ENCODE peak calls at places on chromosomes 4 and X, in ten cellular contexts. C, M, W, S, B, Q, Z, G, A and J are unnamed samples.

GRCh38 chr4:176277162-176277904 is 8.3 kb upstream of the ASB5 start:
- DNase-seq in C (no peak), M (peak), W (peak), S (peak), B (peak), Q (peak), Z (peak), G (no peak), A (peak), J (no peak)

GRCh38 chr4:113452868-113453620 is 308.5 kb downstream of the CAMK2D start:
- DNase-seq in C (no peak), M (no peak), W (peak), S (no peak), B (peak), Q (no peak), Z (peak), G (no peak), A (peak), J (no peak)

GRCh38 chr4:182448281-182449151 is 205.3 kb downstream of the TENM3 start:
- DNase-seq in C (peak), M (peak), W (peak), S (peak), B (peak), Q (peak), Z (peak), G (peak), A (peak), J (peak)

GRCh38 chr4:24867766-24868296 is 45.0 kb downstream of the CCDC149 start:
- DNase-seq in C (no peak), M (no peak), W (no peak), S (no peak), B (no peak), Q (no peak), Z (no peak), G (no peak), A (no peak), J (no peak)

GRCh38 chr4:30525662-30526061 is 194.5 kb upstream of the PCDH7 start:
- DNase-seq in C (no peak), M (no peak), W (no peak), S (no peak), B (no peak), Q (no peak), Z (no peak), G (no peak), A (no peak), J (no peak)

GRCh38 chrX:131792356-131792749 is 230.7 kb upstream of the STK26 start:
- DNase-seq in C (no peak), M (peak), W (peak), S (peak), B (no peak), Q (peak), Z (peak), G (peak), A (no peak), J (peak)

GRCh38 chr4:73897380-73898136 is 28.4 kb downstream of the CXCL1 start:
- DNase-seq in C (no peak), M (no peak), W (no peak), S (no peak), B (no peak), Q (no peak), Z (no peak), G (no peak), A (no peak), J (no peak)

GRCh38 chr4:41178372-41179085 is 35.8 kb downstream of the APBB2 start:
- DNase-seq in C (no peak), M (no peak), W (no peak), S (no peak), B (peak), Q (no peak), Z (no peak), G (no peak), A (no peak), J (no peak)

GRCh38 chr4:101178731-101179130 is 168.6 kb downstream of the PPP3CA start:
- DNase-seq in C (no peak), M (no peak), W (no peak), S (no peak), B (no peak), Q (no peak), Z (no peak), G (no peak), A (no peak), J (no peak)

GRCh38 chr4:148874331-148874730 is 432.1 kb upstream of the NR3C2 start:
- DNase-seq in C (no peak), M (no peak), W (no peak), S (no peak), B (no peak), Q (peak), Z (no peak), G (no peak), A (no peak), J (no peak)

GRCh38 chr4:76850010-76850441 is 47.9 kb downstream of the SOWAHB start:
- DNase-seq in C (no peak), M (no peak), W (peak), S (no peak), B (peak), Q (no peak), Z (peak), G (no peak), A (no peak), J (no peak)

GRCh38 chr4:64581422-64581821 is 172.2 kb upstream of the TECRL start:
- DNase-seq in C (no peak), M (no peak), W (peak), S (no peak), B (no peak), Q (no peak), Z (peak), G (no peak), A (no peak), J (no peak)

GRCh38 chr4:108249397-108249796 is 80.7 kb upstream of the LEF1 start:
- DNase-seq in C (no peak), M (no peak), W (no peak), S (no peak), B (no peak), Q (no peak), Z (no peak), G (no peak), A (no peak), J (no peak)

GRCh38 chr4:26204249-26204825 is 116.5 kb upstream of the RBPJ start:
- DNase-seq in C (no peak), M (no peak), W (no peak), S (peak), B (no peak), Q (no peak), Z (no peak), G (no peak), A (no peak), J (no peak)

GRCh38 chr4:71487324-71487677 is 148.5 kb downstream of the SLC4A4 start:
- DNase-seq in C (no peak), M (no peak), W (no peak), S (no peak), B (no peak), Q (no peak), Z (no peak), G (no peak), A (no peak), J (no peak)

GRCh38 chr4:141599853-141600252 is 36.5 kb upstream of the IL15 start:
- DNase-seq in C (no peak), M (no peak), W (no peak), S (no peak), B (no peak), Q (no peak), Z (no peak), G (no peak), A (no peak), J (no peak)

GRCh38 chrX:145821291-145821897 is 3.8 kb downstream of the SLITRK2 start:
- DNase-seq in C (no peak), M (no peak), W (no peak), S (no peak), B (no peak), Q (no peak), Z (no peak), G (peak), A (no peak), J (no peak)

GRCh38 chr4:4281787-4282186 is 8.2 kb downstream of the LYAR start:
- DNase-seq in C (no peak), M (no peak), W (no peak), S (no peak), B (no peak), Q (no peak), Z (no peak), G (no peak), A (no peak), J (no peak)

GRCh38 chr4:108763226-108763593 is 357 bp upstream of the ETNPPL start:
- DNase-seq in C (no peak), M (no peak), W (no peak), S (no peak), B (peak), Q (no peak), Z (no peak), G (no peak), A (no peak), J (no peak)

GRCh38 chr4:38046735-38047487 is 86.7 kb downstream of the PTTG2 start:
- DNase-seq in C (no peak), M (no peak), W (no peak), S (no peak), B (no peak), Q (no peak), Z (no peak), G (no peak), A (no peak), J (no peak)

GRCh38 chr4:27270435-27270834 is 409.8 kb downstream of the STIM2 start:
- DNase-seq in C (no peak), M (no peak), W (no peak), S (no peak), B (no peak), Q (no peak), Z (no peak), G (no peak), A (no peak), J (no peak)

GRCh38 chrX:1589356-1590130 is 1.9 kb upstream of the AKAP17A start:
- DNase-seq in C (no peak), M (no peak), W (no peak), S (no peak), B (no peak), Q (no peak), Z (no peak), G (no peak), A (no peak), J (no peak)

GRCh38 chrX:16160729-16161128 is 6.6 kb upstream of the MAGEB17 start:
- DNase-seq in C (no peak), M (no peak), W (peak), S (no peak), B (peak), Q (no peak), Z (no peak), G (no peak), A (no peak), J (no peak)

GRCh38 chrX:115362334-115363095 is 73.0 kb downstream of the LUZP4 start:
- DNase-seq in C (no peak), M (no peak), W (no peak), S (no peak), B (no peak), Q (no peak), Z (no peak), G (no peak), A (no peak), J (no peak)

GRCh38 chr4:174521800-174522182 is 497 bp downstream of the HPGD start:
- DNase-seq in C (no peak), M (no peak), W (peak), S (no peak), B (no peak), Q (peak), Z (peak), G (no peak), A (no peak), J (no peak)

GRCh38 chrX:135974279-135974856 is 580 bp upstream of the MMGT1 start:
- DNase-seq in C (peak), M (peak), W (peak), S (peak), B (peak), Q (peak), Z (peak), G (peak), A (no peak), J (peak)
- TF ChIP-seq POLR2A in C (no peak), M (no peak), W (no peak), S (no peak), B (no peak), Q (no peak), Z (no peak), G (no peak), A (no peak), J (no peak)

GRCh38 chrX:113929004-113929403 is 654.9 kb upstream of the HTR2C start:
- DNase-seq in C (no peak), M (no peak), W (peak), S (no peak), B (peak), Q (peak), Z (peak), G (no peak), A (peak), J (no peak)
- TF ChIP-seq CTCF in C (peak), M (no peak), W (peak), S (no peak), B (peak), Q (peak), Z (peak), G (no peak), A (peak), J (no peak)

DNA sequence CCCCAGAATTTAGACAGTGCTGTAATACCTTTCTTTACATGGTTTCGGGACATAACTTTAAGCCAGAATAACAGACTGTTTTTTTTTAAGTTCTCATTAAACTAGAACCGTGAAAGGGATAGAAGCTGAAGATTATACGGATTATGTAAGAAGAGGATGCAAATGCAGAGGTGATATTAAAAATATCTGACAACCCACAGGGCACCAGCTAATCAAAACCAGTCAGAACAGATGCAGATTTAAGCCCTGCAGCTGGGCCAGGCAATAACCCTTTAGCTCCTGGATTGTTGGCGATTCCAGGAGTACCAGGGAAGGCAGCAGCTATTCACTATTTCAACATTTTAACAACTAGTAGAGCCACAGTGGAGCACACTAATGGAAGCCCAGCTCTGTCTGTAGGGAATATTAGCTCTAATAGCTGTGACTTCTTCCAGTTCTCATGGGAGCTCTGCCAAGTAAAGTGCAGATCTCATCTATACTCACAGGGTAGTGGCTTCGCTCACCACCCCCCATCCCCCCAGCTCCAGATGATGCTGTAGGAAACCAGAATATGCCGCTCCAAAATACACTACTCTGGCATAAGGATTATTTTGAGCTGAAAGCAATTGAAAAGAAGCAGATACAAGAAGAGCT is 13.9 kb downstream of the SCD5 start:
- DNase-seq in C (no peak), M (no peak), W (no peak), S (no peak), B (peak), Q (no peak), Z (no peak), G (no peak), A (no peak), J (no peak)
- H3K27ac ChIP-seq in C (no peak), M (peak), W (peak), S (peak), B (peak), Q (no peak), Z (peak), G (peak), A (no peak), J (no peak)

DNA sequence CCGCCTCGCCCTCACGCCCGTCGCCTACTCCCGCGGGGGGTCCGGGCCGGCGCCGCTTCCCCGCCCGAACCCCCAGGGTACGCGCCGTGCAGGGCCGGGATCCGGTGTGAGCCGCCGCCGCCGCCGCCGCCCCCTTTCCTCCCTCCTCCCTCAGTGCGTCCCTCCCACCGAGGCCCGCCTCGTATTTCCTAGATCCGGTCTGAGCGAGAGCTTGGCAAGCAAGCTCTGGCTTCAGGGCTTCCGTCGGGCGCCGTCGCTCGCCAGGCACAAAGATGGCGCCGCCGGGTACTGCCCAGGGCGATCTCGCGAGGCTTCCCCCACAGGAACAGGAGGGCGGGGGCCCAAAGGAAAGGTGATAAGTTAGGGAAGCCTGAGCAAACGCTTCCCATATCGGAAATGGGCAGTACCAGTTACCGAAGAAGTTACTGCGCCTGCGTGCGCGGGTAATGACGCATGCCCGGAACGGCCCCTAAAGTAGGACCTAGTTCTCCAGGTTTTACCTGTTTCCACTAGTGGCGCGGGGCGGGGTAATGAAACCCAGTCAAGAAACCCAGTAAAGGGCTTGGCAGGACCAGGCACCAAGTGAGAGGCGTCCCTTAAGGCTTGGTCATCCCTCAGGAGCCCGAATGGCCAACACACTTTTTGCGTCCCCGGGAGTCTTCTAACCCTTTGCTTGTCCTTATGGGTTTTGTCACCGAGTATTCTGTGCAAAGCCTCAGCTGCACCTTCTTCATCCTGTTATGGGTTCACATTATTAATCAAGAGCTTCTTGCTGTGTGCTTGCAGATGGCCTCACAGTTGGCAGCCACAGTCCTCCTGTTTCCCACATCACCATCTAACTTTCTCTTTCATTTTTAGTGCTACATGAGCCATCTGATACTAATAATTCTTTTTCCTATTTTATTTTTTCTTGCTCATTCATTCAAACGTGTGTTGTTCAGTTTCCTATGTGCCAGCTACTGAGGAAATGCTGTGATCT is at the start of gene TAB3:
- DNase-seq in C (peak), M (peak), W (peak), S (peak), B (peak), Q (peak), Z (peak), G (peak), A (peak), J (peak)
- TF ChIP-seq POLR2A in C (no peak), M (peak), W (peak), S (peak), B (peak), Q (peak), Z (peak), G (peak), A (no peak), J (no peak)

GRCh38 chr4:2833671-2834000 is 10.0 kb upstream of the ADD1 start:
- DNase-seq in C (no peak), M (no peak), W (no peak), S (peak), B (no peak), Q (peak), Z (no peak), G (no peak), A (no peak), J (no peak)

GRCh38 chr4:2835978-2836377 is 7.7 kb upstream of the ADD1 start:
- DNase-seq in C (no peak), M (no peak), W (no peak), S (peak), B (no peak), Q (peak), Z (peak), G (no peak), A (no peak), J (no peak)

GRCh38 chr4:2832981-2833670 is 10.5 kb upstream of the ADD1 start:
- DNase-seq in C (no peak), M (no peak), W (no peak), S (peak), B (no peak), Q (peak), Z (no peak), G (no peak), A (no peak), J (no peak)

GRCh38 chr4:2832309-2832980 is 11.2 kb upstream of the ADD1 start:
- DNase-seq in C (no peak), M (peak), W (no peak), S (peak), B (no peak), Q (peak), Z (peak), G (no peak), A (no peak), J (no peak)

GRCh38 chr4:2834001-2834921 is 9.4 kb upstream of the ADD1 start:
- DNase-seq in C (no peak), M (peak), W (no peak), S (peak), B (no peak), Q (peak), Z (peak), G (no peak), A (no peak), J (no peak)
- TF ChIP-seq CTCF in C (no peak), M (no peak), W (no peak), S (no peak), B (no peak), Q (no peak), Z (no peak), G (no peak), A (no peak), J (no peak)